ENCODE peak calls at places on chromosomes 1 and 21, in ten cellular contexts. A, R, W, K, M, G, V, J, Z and N are unnamed samples.

GRCh38 chr1:168179411-168180147 is 817 bp downstream of the TIPRL start:
- DNase-seq in A (no peak), R (no peak), W (no peak), K (no peak), M (no peak), G (no peak), V (no peak), J (no peak), Z (peak; percentile 23), N (no peak)

GRCh38 chr1:234969630-234970370 is 158.8 kb downstream of the TOMM20 start:
- DNase-seq in A (peak; percentile 80), R (no peak), W (peak; percentile 79), K (peak; percentile 79), M (peak; percentile 76), G (peak; percentile 76), V (peak; percentile 77), J (peak; percentile 63), Z (peak; percentile 88), N (peak; percentile 49)

GRCh38 chr1:85494957-85495266 is 30.0 kb upstream of the DDAH1 start:
- DNase-seq in A (no peak), R (peak; percentile 23), W (no peak), K (no peak), M (no peak), G (no peak), V (no peak), J (no peak), Z (peak; percentile 38), N (no peak)

GRCh38 chr1:186722711-186723309 is 42.6 kb upstream of the PTGS2 start:
- DNase-seq in A (no peak), R (peak; percentile 21), W (no peak), K (no peak), M (no peak), G (no peak), V (no peak), J (no peak), Z (peak; percentile 70), N (no peak)

GRCh38 chr1:228921473-228921872 is 186.2 kb downstream of the RHOU start:
- DNase-seq in A (no peak), R (no peak), W (no peak), K (no peak), M (peak; percentile 67), G (no peak), V (no peak), J (no peak), Z (peak; percentile 36), N (no peak)

GRCh38 chr1:208536176-208536575 is 292.0 kb upstream of the PLXNA2 start:
- DNase-seq in A (no peak), R (no peak), W (no peak), K (no peak), M (no peak), G (no peak), V (no peak), J (no peak), Z (no peak), N (no peak)

GRCh38 chr1:219938706-219939105 is 10.3 kb upstream of the SLC30A10 start:
- DNase-seq in A (no peak), R (no peak), W (no peak), K (no peak), M (no peak), G (no peak), V (no peak), J (no peak), Z (peak; percentile 60), N (no peak)

GRCh38 chr1:154866995-154867795 is 2.9 kb downstream of the KCNN3 start:
- DNase-seq in A (no peak), R (no peak), W (no peak), K (no peak), M (peak; percentile 52), G (no peak), V (no peak), J (peak; percentile 36), Z (peak; percentile 64), N (peak; percentile 57)

GRCh38 chr1:227823537-227823936 is 8.1 kb downstream of the PRSS38 start:
- DNase-seq in A (no peak), R (no peak), W (no peak), K (no peak), M (no peak), G (no peak), V (no peak), J (no peak), Z (no peak), N (no peak)

GRCh38 chr1:219312967-219313366 is 139.3 kb downstream of the LYPLAL1 start:
- DNase-seq in A (no peak), R (no peak), W (no peak), K (no peak), M (no peak), G (no peak), V (no peak), J (no peak), Z (peak; percentile 45), N (no peak)

GRCh38 chr1:11567244-11568065 is 86.8 kb downstream of the FBXO2 start:
- DNase-seq in A (no peak), R (no peak), W (no peak), K (no peak), M (no peak), G (no peak), V (no peak), J (no peak), Z (no peak), N (no peak)

DNA sequence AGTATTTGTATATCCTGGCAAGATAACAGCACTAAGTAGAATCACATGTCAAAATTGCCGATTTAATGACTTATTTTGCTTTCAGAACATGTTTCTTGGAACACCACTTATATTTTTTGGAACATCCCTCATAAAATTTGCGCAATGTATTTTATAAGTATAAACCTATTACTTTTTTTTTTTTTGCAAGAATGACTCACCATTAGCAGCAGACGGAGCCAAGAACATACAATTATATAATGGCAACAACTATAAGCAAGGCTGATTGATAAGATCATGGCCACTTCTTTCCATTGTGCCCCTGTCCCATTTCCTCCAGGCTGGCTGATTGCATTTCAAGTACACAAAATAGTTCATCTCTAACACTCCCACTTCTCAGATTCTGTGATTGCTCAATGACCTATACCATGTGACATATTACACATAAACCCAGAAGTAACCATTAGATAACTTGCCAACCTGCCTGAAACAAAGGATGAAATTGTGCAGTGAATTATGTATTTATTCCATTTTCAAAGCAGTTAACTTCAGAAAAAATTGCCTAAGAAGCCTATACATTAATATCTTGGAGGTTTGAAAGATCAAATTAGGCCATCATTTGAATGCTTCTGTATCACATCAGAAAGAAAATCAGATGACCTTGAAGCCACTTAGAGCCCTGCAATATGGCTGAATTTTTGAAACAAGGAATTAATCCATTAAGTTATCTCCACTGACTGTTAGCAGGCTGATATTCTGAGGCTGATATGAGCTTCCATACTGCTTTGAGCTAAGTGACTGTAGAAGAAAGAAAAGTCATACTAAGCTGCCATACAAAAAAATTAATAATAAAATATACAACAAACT is 77.8 kb upstream of the PRMT6 start:
- DNase-seq in A (no peak), R (no peak), W (no peak), K (no peak), M (no peak), G (no peak), V (no peak), J (no peak), Z (no peak), N (no peak)
- H3K4me1 ChIP-seq in A (no peaks in the 10 kb centered on the region), R (no peaks in the 10 kb centered on the region), W (no peaks in the 10 kb centered on the region), K (no peaks in the 10 kb centered on the region), M (no peaks in the 10 kb centered on the region), G (no peaks in the 10 kb centered on the region), V (no peaks in the 10 kb centered on the region), J (no peaks in the 10 kb centered on the region), Z (no peaks in the 10 kb centered on the region), N (no peaks in the 10 kb centered on the region)

GRCh38 chr1:77888429-77889239 is at the start of gene NEXN:
- DNase-seq in A (peak; percentile 86), R (peak; percentile 78), W (peak; percentile 78), K (peak; percentile 90), M (peak; percentile 87), G (peak; percentile 84), V (peak; percentile 80), J (peak; percentile 63), Z (peak; percentile 81), N (peak; percentile 95)

GRCh38 chr1:77889671-77890070 is 1.2 kb downstream of the NEXN start:
- DNase-seq in A (no peak), R (no peak), W (no peak), K (no peak), M (no peak), G (no peak), V (no peak), J (no peak), Z (peak; percentile 16), N (peak; percentile 41)

GRCh38 chr1:77891200-77891599 is 2.8 kb downstream of the NEXN start:
- DNase-seq in A (no peak), R (no peak), W (no peak), K (no peak), M (no peak), G (no peak), V (no peak), J (no peak), Z (no peak), N (no peak)

GRCh38 chr1:77889240-77889637 is 815 bp downstream of the NEXN start:
- DNase-seq in A (no peak), R (no peak), W (no peak), K (no peak), M (no peak), G (no peak), V (no peak), J (no peak), Z (peak; percentile 43), N (no peak)

DNA sequence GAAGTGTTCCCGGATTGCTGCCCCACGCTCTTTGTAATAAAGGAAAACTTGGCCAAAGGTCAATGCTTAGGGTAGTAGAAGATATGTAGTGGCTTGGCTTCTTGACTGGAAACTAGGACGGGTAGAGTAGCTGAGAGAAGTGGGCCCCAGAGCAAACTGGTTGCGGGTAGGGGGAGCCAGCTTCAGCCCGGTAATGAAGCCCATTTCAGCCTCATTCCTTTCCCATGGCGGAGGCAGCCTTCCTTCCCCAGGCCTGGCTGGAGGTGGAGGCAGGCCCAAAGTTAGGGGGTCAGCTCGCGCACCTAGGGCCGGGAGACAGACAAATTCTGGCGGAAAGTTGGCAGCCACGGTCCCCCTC is 374 bp upstream of the NEXN start:
- DNase-seq in A (no peak), R (no peak), W (no peak), K (no peak), M (no peak), G (no peak), V (no peak), J (no peak), Z (peak; percentile 66), N (no peak)
- H3K4me3 ChIP-seq in A (peak overlapping the region; percentile 87), R (peak overlapping the region; percentile 97), W (peak overlapping the region; percentile 88), K (peak overlapping the region; percentile 85), M (peak overlapping the region; percentile 93), G (peak overlapping the region; percentile 57), V (peak overlapping the region; percentile 72), J (peak overlapping the region; percentile 78), Z (peak overlapping the region; percentile 84), N (peak overlapping the region; percentile 92)

GRCh38 chr21:38768385-38769071 is 37.2 kb upstream of the ETS2 start:
- DNase-seq in A (no peak), R (no peak), W (no peak), K (no peak), M (no peak), G (no peak), V (no peak), J (no peak), Z (peak; percentile 68), N (no peak)
- H3K27ac ChIP-seq in A (peak overlapping the region; percentile 90), R (peak overlapping the region; percentile 85), W (peak overlapping the region; percentile 12), K (no peak overlapping the region), M (peak overlapping the region; percentile 61), G (no peak overlapping the region), V (no peak overlapping the region), J (peak overlapping the region; percentile 82), Z (peak overlapping the region; percentile 82), N (no peak overlapping the region)

GRCh38 chr1:192576190-192577144 is 894 bp downstream of the RGS1 start:
- DNase-seq in A (no peak), R (no peak), W (no peak), K (no peak), M (no peak), G (no peak), V (no peak), J (no peak), Z (no peak), N (no peak)
- H3K4me1 ChIP-seq in A (no peaks in the 10 kb centered on the region), R (no peaks in the 10 kb centered on the region), W (no peaks in the 10 kb centered on the region), K (no peaks in the 10 kb centered on the region), M (no peaks in the 10 kb centered on the region), G (no peaks in the 10 kb centered on the region), V (no peaks in the 10 kb centered on the region), J (peaks cover 15% of the 10 kb centered on the region), Z (peaks cover 10% of the 10 kb centered on the region), N (no peaks in the 10 kb centered on the region)